ENCODE peak calls at places on chromosome 11, in seven cellular contexts. S is CD8-positive, alpha-beta memory T cell; K is activated T-cell treated with anti-CD3 and anti-CD28 coated beads for 1 hour; Q is epithelial cell of esophagus; L is lower lobe of right lung; Z is H9; E is HT-29. H is an unnamed sample.

GRCh38 chr11:69403556-69404215 is 77.8 kb upstream of the LINC01488 start:
- DNase-seq in S (no peak), K (no peak), Q (peak), L (no peak), Z (no peak), E (peak), H (no peak)

GRCh38 chr11:6576471-6577373 is 26.7 kb downstream of the RRP8 start:
- DNase-seq in S (no peak), K (no peak), Q (no peak), L (no peak), Z (no peak), E (no peak), H (peak)

GRCh38 chr11:97772696-97773095 is 1248.1 kb upstream of the CNTN5 start:
- DNase-seq in S (no peak), K (no peak), Q (no peak), L (no peak), Z (no peak), E (no peak), H (no peak)

GRCh38 chr11:86395061-86395551 is 20.4 kb downstream of the CCDC81 start:
- DNase-seq in S (no peak), K (no peak), Q (peak), L (no peak), Z (peak), E (no peak), H (no peak)

GRCh38 chr11:28108909-28109308 is 721 bp downstream of the METTL15 start:
- DNase-seq in S (no peak), K (no peak), Q (no peak), L (no peak), Z (no peak), E (peak), H (no peak)

GRCh38 chr11:27028653-27029052 is 12.0 kb upstream of the BBOX1 start:
- DNase-seq in S (no peak), K (no peak), Q (no peak), L (no peak), Z (no peak), E (no peak), H (no peak)

GRCh38 chr11:66264893-66265292 is 3.5 kb upstream of the RAB1B start:
- DNase-seq in S (no peak), K (no peak), Q (peak), L (no peak), Z (peak), E (peak), H (no peak)

GRCh38 chr11:92211576-92212167 is 12.9 kb upstream of the FAT3 start:
- DNase-seq in S (no peak), K (no peak), Q (peak), L (no peak), Z (peak), E (peak), H (no peak)

GRCh38 chr11:17760102-17761029 is 25.8 kb downstream of the KCNC1 start:
- DNase-seq in S (no peak), K (no peak), Q (peak), L (no peak), Z (peak), E (peak), H (no peak)

GRCh38 chr11:9664276-9665171 is 647 bp downstream of the SWAP70 start:
- DNase-seq in S (no peak), K (peak), Q (peak), L (peak), Z (peak), E (peak), H (no peak)